ENCODE peak calls at places on chromosomes 4 and X, in nine cellular contexts. One of them, this sample, is unnamed.

GRCh38 chr4:26412381-26413372 is 77.6 kb downstream of the CCKAR start:
- DNase-seq in HCT116: no peak
- DNase-seq in spleen: no peak
- DNase-seq in GM12878: no peak
- DNase-seq in breast epithelium: no peak
- DNase-seq in GM23338: no peak
- DNase-seq in transverse colon: peak; percentile 24
- DNase-seq in HepG2: no peak
- DNase-seq in upper lobe of left lung: no peak
- DNase-seq in this sample: peak; percentile 80

GRCh38 chr4:7154351-7154981 is 37.9 kb upstream of the SORCS2 start:
- DNase-seq in GM12878: no peak
- DNase-seq in GM23338: no peak
- DNase-seq in transverse colon: no peak
- DNase-seq in spleen: peak; percentile 53
- DNase-seq in HCT116: no peak
- DNase-seq in upper lobe of left lung: no peak
- DNase-seq in breast epithelium: peak; percentile 36
- DNase-seq in HepG2: no peak
- DNase-seq in this sample: no peak

GRCh38 chrX:13094374-13094773 is 50.0 kb upstream of the FAM9C start:
- DNase-seq in breast epithelium: no peak
- DNase-seq in GM12878: no peak
- DNase-seq in transverse colon: no peak
- DNase-seq in HepG2: no peak
- DNase-seq in spleen: no peak
- DNase-seq in GM23338: no peak
- DNase-seq in upper lobe of left lung: no peak
- DNase-seq in HCT116: no peak
- DNase-seq in this sample: no peak

GRCh38 chrX:132940727-132941162 is 17.7 kb downstream of the HS6ST2 start:
- DNase-seq in breast epithelium: no peak
- DNase-seq in HepG2: peak; percentile 31
- DNase-seq in HCT116: peak; percentile 4
- DNase-seq in GM23338: peak; percentile 58
- DNase-seq in upper lobe of left lung: no peak
- DNase-seq in GM12878: no peak
- DNase-seq in spleen: no peak
- DNase-seq in transverse colon: no peak
- DNase-seq in this sample: no peak

GRCh38 chr4:133081246-133081645 is 67.8 kb upstream of the PCDH10 start:
- DNase-seq in breast epithelium: no peak
- DNase-seq in GM23338: peak; percentile 24
- DNase-seq in HCT116: peak; percentile 1
- DNase-seq in GM12878: no peak
- DNase-seq in spleen: no peak
- DNase-seq in upper lobe of left lung: no peak
- DNase-seq in HepG2: peak; percentile 18
- DNase-seq in transverse colon: no peak
- DNase-seq in this sample: no peak

GRCh38 chr4:154049457-154050181 is 260.7 kb upstream of the SFRP2 start:
- DNase-seq in upper lobe of left lung: no peak
- DNase-seq in breast epithelium: no peak
- DNase-seq in HepG2: peak; percentile 9
- DNase-seq in GM23338: peak; percentile 73
- DNase-seq in spleen: no peak
- DNase-seq in GM12878: no peak
- DNase-seq in HCT116: peak; percentile 16
- DNase-seq in transverse colon: peak; percentile 10
- DNase-seq in this sample: no peak

GRCh38 chrX:13464599-13465275 is 104.7 kb upstream of the EGFL6 start:
- DNase-seq in GM12878: no peak
- DNase-seq in spleen: no peak
- DNase-seq in transverse colon: no peak
- DNase-seq in GM23338: no peak
- DNase-seq in breast epithelium: no peak
- DNase-seq in HCT116: no peak
- DNase-seq in upper lobe of left lung: no peak
- DNase-seq in HepG2: no peak
- DNase-seq in this sample: no peak

GRCh38 chr4:70927502-70928139 is 25.5 kb downstream of the MOB1B start:
- DNase-seq in HepG2: no peak
- DNase-seq in GM12878: no peak
- DNase-seq in spleen: no peak
- DNase-seq in HCT116: no peak
- DNase-seq in breast epithelium: no peak
- DNase-seq in transverse colon: no peak
- DNase-seq in GM23338: peak; percentile 17
- DNase-seq in upper lobe of left lung: no peak
- DNase-seq in this sample: no peak

GRCh38 chr4:5710962-5711478 is at the start of gene EVC:
- DNase-seq in spleen: no peak
- DNase-seq in HepG2: peak; percentile 54
- DNase-seq in transverse colon: peak; percentile 63
- DNase-seq in GM12878: no peak
- DNase-seq in upper lobe of left lung: peak; percentile 90
- DNase-seq in GM23338: peak; percentile 71
- DNase-seq in breast epithelium: peak; percentile 75
- DNase-seq in HCT116: no peak
- DNase-seq in this sample: peak; percentile 62

GRCh38 chr4:73964862-73965611 is 16.8 kb downstream of the PF4 start:
- DNase-seq in spleen: no peak
- DNase-seq in GM23338: peak; percentile 84
- DNase-seq in transverse colon: no peak
- DNase-seq in breast epithelium: no peak
- DNase-seq in HCT116: peak; percentile 46
- DNase-seq in upper lobe of left lung: no peak
- DNase-seq in GM12878: no peak
- DNase-seq in HepG2: peak; percentile 1
- DNase-seq in this sample: peak; percentile 64

GRCh38 chr4:10506077-10506476 is 48.9 kb upstream of the ZNF518B start:
- DNase-seq in transverse colon: no peak
- DNase-seq in upper lobe of left lung: no peak
- DNase-seq in GM12878: no peak
- DNase-seq in breast epithelium: no peak
- DNase-seq in HepG2: no peak
- DNase-seq in GM23338: no peak
- DNase-seq in spleen: no peak
- DNase-seq in HCT116: no peak
- DNase-seq in this sample: no peak

GRCh38 chrX:130082244-130083106 is 27.8 kb downstream of the ELF4 start:
- DNase-seq in upper lobe of left lung: peak; percentile 68
- DNase-seq in GM23338: no peak
- DNase-seq in spleen: peak; percentile 92
- DNase-seq in transverse colon: peak; percentile 39
- DNase-seq in breast epithelium: no peak
- DNase-seq in HepG2: no peak
- DNase-seq in GM12878: no peak
- DNase-seq in HCT116: no peak
- DNase-seq in this sample: peak; percentile 37

GRCh38 chr4:74456056-74456744 is 11.3 kb downstream of the AREG start:
- DNase-seq in breast epithelium: no peak
- DNase-seq in transverse colon: no peak
- DNase-seq in GM23338: no peak
- DNase-seq in upper lobe of left lung: no peak
- DNase-seq in HepG2: no peak
- DNase-seq in spleen: no peak
- DNase-seq in GM12878: no peak
- DNase-seq in HCT116: no peak
- DNase-seq in this sample: no peak

GRCh38 chr4:97013309-97014106 is 1129.8 kb downstream of the STPG2 start:
- DNase-seq in spleen: no peak
- DNase-seq in HCT116: no peak
- DNase-seq in HepG2: no peak
- DNase-seq in GM12878: no peak
- DNase-seq in transverse colon: no peak
- DNase-seq in GM23338: no peak
- DNase-seq in breast epithelium: no peak
- DNase-seq in upper lobe of left lung: no peak
- DNase-seq in this sample: no peak

DNA sequence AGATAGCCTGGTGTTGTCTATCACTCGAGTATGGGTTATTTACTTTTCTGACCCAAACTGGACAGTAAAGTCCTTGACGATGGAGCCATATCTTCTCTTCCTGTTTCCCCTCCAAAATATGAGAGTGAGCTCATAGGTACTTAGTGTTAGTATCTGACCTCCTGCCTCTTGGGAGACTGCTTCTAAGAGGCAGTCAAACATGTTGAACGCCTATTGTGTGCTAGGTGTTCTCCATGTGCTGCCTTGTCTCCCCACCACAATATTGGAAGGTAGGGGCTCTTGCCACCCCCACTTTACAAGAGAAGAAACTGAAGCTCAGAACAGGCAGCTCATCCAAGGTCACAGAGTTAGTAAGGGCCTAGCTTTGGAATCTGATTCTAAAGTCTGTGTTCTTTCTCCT is 8.3 kb downstream of the EFNB1 start:
- DNase-seq in GM12878: no peak
- DNase-seq in breast epithelium: no peak
- DNase-seq in upper lobe of left lung: no peak
- DNase-seq in GM23338: no peak
- DNase-seq in spleen: no peak
- DNase-seq in HepG2: no peak
- DNase-seq in transverse colon: no peak
- DNase-seq in HCT116: no peak
- DNase-seq in this sample: no peak
- H3K4me1 ChIP-seq in GM12878: no peaks in the 10 kb centered on the region
- H3K4me1 ChIP-seq in breast epithelium: no peaks in the 10 kb centered on the region
- H3K4me1 ChIP-seq in upper lobe of left lung: no peaks in the 10 kb centered on the region
- H3K4me1 ChIP-seq in GM23338: peaks cover 5% of the 10 kb centered on the region
- H3K4me1 ChIP-seq in spleen: peaks cover 27% of the 10 kb centered on the region
- H3K4me1 ChIP-seq in HepG2: peaks cover 2% of the 10 kb centered on the region
- H3K4me1 ChIP-seq in transverse colon: peaks cover 7% of the 10 kb centered on the region
- H3K4me1 ChIP-seq in HCT116: no peaks in the 10 kb centered on the region
- H3K4me1 ChIP-seq in this sample: peaks cover 28% of the 10 kb centered on the region

GRCh38 chr4:188012546-188012945 is 17.0 kb downstream of the ZFP42 start:
- DNase-seq in HepG2: no peak
- DNase-seq in GM23338: no peak
- DNase-seq in GM12878: no peak
- DNase-seq in spleen: no peak
- DNase-seq in transverse colon: no peak
- DNase-seq in HCT116: no peak
- DNase-seq in breast epithelium: no peak
- DNase-seq in upper lobe of left lung: no peak
- DNase-seq in this sample: no peak

GRCh38 chr4:188002751-188003150 is 7.2 kb downstream of the ZFP42 start:
- DNase-seq in transverse colon: no peak
- DNase-seq in GM23338: no peak
- DNase-seq in spleen: no peak
- DNase-seq in HCT116: no peak
- DNase-seq in HepG2: no peak
- DNase-seq in upper lobe of left lung: no peak
- DNase-seq in GM12878: no peak
- DNase-seq in breast epithelium: no peak
- DNase-seq in this sample: no peak

GRCh38 chr4:188005561-188005960 is 10.0 kb downstream of the ZFP42 start:
- DNase-seq in transverse colon: no peak
- DNase-seq in GM12878: no peak
- DNase-seq in breast epithelium: no peak
- DNase-seq in HepG2: no peak
- DNase-seq in HCT116: no peak
- DNase-seq in upper lobe of left lung: no peak
- DNase-seq in GM23338: no peak
- DNase-seq in spleen: no peak
- DNase-seq in this sample: no peak

GRCh38 chr4:188006285-188006848 is 10.8 kb downstream of the ZFP42 start:
- DNase-seq in HepG2: no peak
- DNase-seq in upper lobe of left lung: no peak
- DNase-seq in transverse colon: no peak
- DNase-seq in GM12878: no peak
- DNase-seq in GM23338: no peak
- DNase-seq in breast epithelium: no peak
- DNase-seq in HCT116: no peak
- DNase-seq in spleen: no peak
- DNase-seq in this sample: no peak

GRCh38 chr4:188008377-188008776 is 12.8 kb downstream of the ZFP42 start:
- DNase-seq in GM12878: no peak
- DNase-seq in breast epithelium: no peak
- DNase-seq in transverse colon: no peak
- DNase-seq in spleen: no peak
- DNase-seq in HCT116: no peak
- DNase-seq in upper lobe of left lung: no peak
- DNase-seq in GM23338: no peak
- DNase-seq in HepG2: no peak
- DNase-seq in this sample: no peak
- TF ChIP-seq POLR2AphosphoS5 in GM12878: no peak
- TF ChIP-seq POLR2AphosphoS5 in breast epithelium: no peak
- TF ChIP-seq POLR2AphosphoS5 in transverse colon: no peak
- TF ChIP-seq POLR2AphosphoS5 in spleen: no peak
- TF ChIP-seq POLR2AphosphoS5 in HCT116: no peak
- TF ChIP-seq POLR2AphosphoS5 in upper lobe of left lung: no peak
- TF ChIP-seq POLR2AphosphoS5 in GM23338: no peak
- TF ChIP-seq POLR2AphosphoS5 in HepG2: no peak
- TF ChIP-seq POLR2AphosphoS5 in this sample: no peak

DNA sequence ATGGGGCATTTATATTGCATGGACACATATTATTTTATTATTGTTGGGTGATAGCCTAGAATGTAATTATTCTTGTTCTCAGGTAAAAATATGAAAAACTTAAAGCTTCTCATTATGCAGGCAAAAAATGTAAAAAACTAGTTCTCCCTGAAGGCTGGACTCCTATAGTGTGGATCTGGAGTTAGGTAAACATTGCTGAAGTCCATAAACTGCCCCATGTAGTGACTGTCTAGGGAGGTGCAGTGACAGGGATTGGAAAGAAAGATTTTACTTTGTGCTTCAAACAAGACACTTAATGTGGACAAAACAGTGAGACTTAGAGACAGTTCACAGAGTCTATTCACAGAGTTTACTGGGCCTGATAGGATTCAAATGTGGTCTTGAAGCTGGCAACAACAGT is 17.0 kb downstream of the ADH6 start:
- DNase-seq in breast epithelium: no peak
- DNase-seq in GM23338: no peak
- DNase-seq in spleen: no peak
- DNase-seq in GM12878: no peak
- DNase-seq in HepG2: no peak
- DNase-seq in upper lobe of left lung: no peak
- DNase-seq in transverse colon: no peak
- DNase-seq in HCT116: no peak
- DNase-seq in this sample: no peak
- H3K27ac ChIP-seq in breast epithelium: peak overlapping the region; percentile 61
- H3K27ac ChIP-seq in GM23338: no peak overlapping the region
- H3K27ac ChIP-seq in spleen: peak overlapping the region; percentile 54
- H3K27ac ChIP-seq in GM12878: no peak overlapping the region
- H3K27ac ChIP-seq in HepG2: peak overlapping the region; percentile 36
- H3K27ac ChIP-seq in upper lobe of left lung: no peak overlapping the region
- H3K27ac ChIP-seq in transverse colon: peak overlapping the region; percentile 68
- H3K27ac ChIP-seq in HCT116: no peak overlapping the region
- H3K27ac ChIP-seq in this sample: peak overlapping the region; percentile 70

DNA sequence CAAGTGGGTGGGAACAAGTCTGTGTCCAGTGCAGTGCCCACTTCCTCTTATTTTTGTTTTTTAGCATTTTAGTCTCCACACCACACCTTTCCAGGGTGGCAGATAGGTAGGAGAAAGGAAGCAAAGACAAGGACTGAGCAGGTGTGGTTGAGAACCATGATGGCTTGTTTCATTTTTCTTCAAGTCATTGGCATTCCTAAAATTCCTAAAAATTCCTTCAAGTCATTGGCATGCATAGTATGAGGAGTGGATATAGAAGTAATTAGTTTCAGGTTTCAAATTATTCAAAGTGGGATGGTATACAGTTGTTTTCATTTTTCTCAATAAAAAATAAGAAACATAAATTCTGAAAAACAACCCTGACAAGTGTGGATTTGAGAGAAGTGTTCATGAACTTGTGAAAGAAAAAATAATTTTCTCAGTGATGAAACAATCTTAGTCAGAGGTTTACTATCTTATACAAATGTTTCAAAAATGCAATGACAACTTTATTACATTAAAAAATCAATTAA is 22.3 kb upstream of the HERC3 start:
- DNase-seq in HepG2: no peak
- DNase-seq in transverse colon: no peak
- DNase-seq in HCT116: no peak
- DNase-seq in GM12878: no peak
- DNase-seq in breast epithelium: no peak
- DNase-seq in GM23338: peak; percentile 38
- DNase-seq in upper lobe of left lung: no peak
- DNase-seq in spleen: no peak
- DNase-seq in this sample: no peak
- H3K4me1 ChIP-seq in HepG2: no peaks in the 10 kb centered on the region
- H3K4me1 ChIP-seq in transverse colon: no peaks in the 10 kb centered on the region
- H3K4me1 ChIP-seq in HCT116: no peaks in the 10 kb centered on the region
- H3K4me1 ChIP-seq in GM12878: no peaks in the 10 kb centered on the region
- H3K4me1 ChIP-seq in breast epithelium: no peaks in the 10 kb centered on the region
- H3K4me1 ChIP-seq in GM23338: no peaks in the 10 kb centered on the region
- H3K4me1 ChIP-seq in upper lobe of left lung: no peaks in the 10 kb centered on the region
- H3K4me1 ChIP-seq in spleen: no peaks in the 10 kb centered on the region
- H3K4me1 ChIP-seq in this sample: no peaks in the 10 kb centered on the region